ENCODE peak calls at places on chromosomes 16 and 17, in four cellular contexts. W is mesothelial cell of epicardium, T is B cell, R is colonic mucosa. A is an unnamed sample.

GRCh38 chr17:79832211-79833109 is 6.8 kb downstream of the CBX4 start:
- DNase-seq in T (no peak), R (peak), W (peak), A (peak)

GRCh38 chr17:7824021-7824924 is 9.7 kb upstream of the KDM6B start:
- DNase-seq in T (no peak), R (no peak), W (no peak), A (no peak)

GRCh38 chr17:48613862-48614694 is 1.0 kb downstream of the HOXB8 start:
- DNase-seq in W (no peak), R (no peak), T (no peak), A (peak)

GRCh38 chr17:74190154-74190553 is 13.3 kb upstream of the RPL38 start:
- DNase-seq in W (no peak), R (no peak), T (no peak), A (peak)

GRCh38 chr17:67343237-67343636 is 23.1 kb downstream of the PSMD12 start:
- DNase-seq in T (no peak), R (no peak), W (no peak), A (no peak)

GRCh38 chr16:20844588-20844987 is 38.3 kb downstream of the REXO5 start:
- DNase-seq in W (no peak), T (no peak), R (no peak), A (no peak)

GRCh38 chr17:76071497-76072148 is 694 bp downstream of the SRP68 start:
- DNase-seq in W (no peak), R (peak), T (no peak), A (no peak)

GRCh38 chr17:66701462-66701861 is 133.5 kb upstream of the CACNG5 start:
- DNase-seq in T (no peak), R (no peak), W (no peak), A (no peak)

GRCh38 chr17:59154335-59154720 is 658 bp downstream of the SKA2 start:
- DNase-seq in W (peak), R (peak), T (no peak), A (peak)

DNA sequence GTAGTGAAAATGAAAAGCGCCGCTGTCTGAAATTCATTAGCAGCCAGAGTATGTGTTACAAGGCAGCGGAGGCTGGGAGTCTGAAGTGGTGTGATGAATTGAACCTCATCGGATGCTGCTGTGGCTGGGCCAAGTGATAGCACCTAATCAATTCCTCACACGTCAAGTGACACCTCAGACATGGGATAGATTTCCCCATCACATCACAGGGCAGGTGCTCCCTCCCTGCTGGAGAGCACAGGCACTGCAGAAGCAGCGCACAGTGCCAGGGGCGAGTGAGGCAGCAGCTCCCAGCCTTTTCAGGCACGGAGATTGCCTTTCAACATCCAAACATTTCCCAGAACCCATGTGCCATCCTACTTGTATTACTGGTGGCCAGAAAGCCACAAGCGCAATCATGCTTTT is 32.2 kb downstream of the DRC3 start:
- DNase-seq in R (no peak), W (no peak), T (no peak), A (peak)
- TF ChIP-seq CTCF in R (no peak), W (no peak), T (no peak), A (peak)

DNA sequence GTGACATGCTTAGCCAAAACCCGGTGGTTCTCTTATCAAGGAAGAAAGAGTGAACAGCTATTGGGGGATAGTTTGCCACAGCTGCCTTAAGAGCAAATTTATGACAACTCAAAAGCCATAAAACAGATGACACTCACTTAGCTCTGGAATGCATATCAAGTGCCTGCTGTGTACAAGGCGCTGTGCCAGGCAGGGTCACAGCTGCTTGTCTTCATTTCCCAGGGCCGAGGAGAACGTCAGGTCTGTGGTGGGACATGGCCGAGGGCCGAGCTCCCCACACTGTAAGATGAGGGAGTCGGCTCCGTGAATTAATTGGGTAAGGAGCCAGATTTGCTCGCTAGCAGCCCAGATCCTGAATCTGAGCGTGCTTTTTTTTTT is 14.0 kb downstream of the EEF2K start:
- DNase-seq in R (no peak), T (no peak), W (no peak), A (no peak)
- TF ChIP-seq CTCF in R (no peak), T (no peak), W (no peak), A (no peak)

GRCh38 chr17:20095366-20096080 is 86.4 kb downstream of the SPECC1 start:
- DNase-seq in T (no peak), R (no peak), W (no peak), A (peak)
- TF ChIP-seq CTCF in T (no peak), R (no peak), W (no peak), A (peak)

DNA sequence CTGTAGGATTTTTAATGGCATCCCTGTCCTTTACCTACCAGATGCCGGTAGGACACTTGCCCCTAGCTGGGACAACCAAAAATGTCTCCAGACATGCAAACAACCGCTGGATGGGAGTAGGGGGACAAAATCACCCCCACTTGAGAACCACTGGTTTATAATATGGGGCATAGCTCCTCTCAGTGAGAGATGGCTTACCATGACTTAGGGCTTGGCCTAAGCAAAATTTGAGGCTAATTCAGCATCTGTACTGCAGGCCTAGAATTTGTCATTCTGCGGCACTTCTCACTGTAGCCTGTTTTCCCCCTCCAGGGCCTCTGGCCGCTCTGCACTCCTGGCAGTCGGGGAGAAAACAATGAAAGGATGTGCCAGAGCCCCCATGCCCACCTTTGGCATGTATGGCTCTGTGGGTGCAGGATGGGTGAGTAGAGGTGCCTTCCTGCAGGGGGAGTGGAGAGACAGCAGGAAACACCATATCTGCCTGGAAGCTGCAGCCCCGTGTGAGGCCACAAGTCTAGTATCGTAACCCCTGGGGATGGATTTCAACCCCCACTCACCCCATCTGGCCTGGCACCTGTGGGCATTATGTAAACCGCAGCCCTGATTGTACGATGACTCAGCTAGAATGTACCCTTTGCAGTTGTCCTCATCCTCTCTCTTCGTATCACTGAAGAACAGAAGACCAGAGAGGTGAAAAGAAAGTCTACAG is 268.1 kb downstream of the SOX9 start:
- DNase-seq in R (no peak), T (no peak), W (no peak), A (no peak)
- TF ChIP-seq CTCF in R (no peak), T (no peak), W (no peak), A (no peak)

DNA sequence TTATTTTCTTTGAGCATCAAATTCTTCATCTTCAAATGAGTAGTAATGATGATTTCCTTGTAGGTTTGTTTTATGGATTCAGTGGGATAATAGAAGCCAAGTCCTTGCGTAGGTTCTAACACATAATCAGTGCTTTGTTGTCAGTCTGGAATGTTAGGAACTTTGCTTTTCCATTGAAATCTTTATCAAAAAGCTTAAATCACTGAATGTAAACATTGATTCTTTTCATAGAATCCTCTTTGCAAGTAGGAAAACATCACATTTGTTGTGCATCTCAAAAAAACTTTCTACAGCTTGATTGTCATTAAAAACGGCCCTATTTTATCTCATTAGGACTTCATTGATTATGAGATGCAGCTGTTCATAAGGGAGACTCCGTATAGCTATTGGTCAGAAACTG is 490.3 kb upstream of the GOT2 start:
- DNase-seq in W (no peak), T (no peak), R (no peak), A (no peak)
- TF ChIP-seq CTCF in W (no peak), T (no peak), R (no peak), A (no peak)

GRCh38 chr17:81563861-81564586 is 11.9 kb upstream of the FAAP100 start:
- DNase-seq in W (no peak), R (no peak), T (no peak), A (no peak)
- TF ChIP-seq CTCF in W (no peak), R (no peak), T (no peak), A (no peak)

GRCh38 chr17:46842835-46843234 is 8.5 kb upstream of the WNT9B start:
- DNase-seq in T (no peak), W (no peak), R (no peak), A (no peak)
- TF ChIP-seq CTCF in T (peak), W (peak), R (no peak), A (peak)

GRCh38 chr17:82120148-82120547 is 22.1 kb upstream of the FASN start:
- DNase-seq in W (no peak), T (no peak), R (no peak), A (no peak)
- TF ChIP-seq CTCF in W (no peak), T (no peak), R (no peak), A (no peak)